ENCODE peak calls at places on chromosomes 12 and 14, in eight cellular contexts. I is CD8-positive, alpha-beta T cell; F is PC-3; H is OCI-LY7; Q is heart right ventricle; U is body of pancreas; B is cardiac muscle cell; P is uterus. M is an unnamed sample.

GRCh38 chr12:11508699-11509098 is 113.3 kb upstream of the PRB2 start:
- DNase-seq in I (no peak), P (no peak), H (no peak), U (no peak), Q (no peak), F (peak; percentile 4), B (no peak), M (no peak)

GRCh38 chr12:34389378-34390170 is 367.3 kb downstream of the ALG10 start:
- DNase-seq in B (no peak), H (no peak), P (no peak), Q (no peak), I (no peak), F (no peak), U (no peak), M (no peak)

GRCh38 chr12:40697566-40698257 is 5.5 kb downstream of the CNTN1 start:
- DNase-seq in I (no peak), U (no peak), B (no peak), P (no peak), Q (no peak), H (no peak), F (peak; percentile 42), M (no peak)

GRCh38 chr14:100424504-100425453 is 101.6 kb downstream of the SLC25A47 start:
- DNase-seq in Q (no peak), P (no peak), I (no peak), U (no peak), H (no peak), B (no peak), F (peak; percentile 63), M (no peak)

GRCh38 chr12:30996255-30996654 is 69.7 kb downstream of the TSPAN11 start:
- DNase-seq in P (no peak), Q (no peak), F (no peak), H (no peak), U (no peak), I (no peak), B (no peak), M (no peak)

GRCh38 chr14:34722723-34723545 is 8.5 kb upstream of the CFL2 start:
- DNase-seq in F (peak; percentile 77), P (peak; percentile 59), H (peak; percentile 57), Q (peak; percentile 38), I (peak; percentile 24), U (peak; percentile 47), B (peak; percentile 52), M (no peak)

GRCh38 chr14:34368115-34368970 is 93.7 kb downstream of the SPTSSA start:
- DNase-seq in Q (no peak), U (no peak), B (no peak), H (no peak), F (peak; percentile 30), I (no peak), P (no peak), M (no peak)

GRCh38 chr12:103841690-103842584 is 903 bp upstream of the NT5DC3 start:
- DNase-seq in B (no peak), I (peak; percentile 11), U (peak; percentile 45), F (peak; percentile 100), H (no peak), Q (peak; percentile 40), P (peak; percentile 58), M (no peak)

GRCh38 chr12:123410041-123410412 is 26.1 kb downstream of the KMT5A start:
- DNase-seq in P (no peak), F (peak; percentile 5), Q (no peak), U (no peak), H (no peak), B (no peak), I (no peak), M (no peak)

GRCh38 chr12:51620448-51620847 is 29.4 kb downstream of the SCN8A start:
- DNase-seq in P (no peak), U (no peak), Q (no peak), F (no peak), I (no peak), H (no peak), B (no peak), M (no peak)

GRCh38 chr12:54259194-54260011 is 20.5 kb downstream of the CBX5 start:
- DNase-seq in U (peak; percentile 78), P (peak; percentile 61), B (peak; percentile 94), F (peak; percentile 25), H (peak; percentile 92), I (peak; percentile 11), Q (peak; percentile 82), M (peak; percentile 79)

GRCh38 chr12:94593822-94594442 is 56.4 kb downstream of the TMCC3 start:
- DNase-seq in B (no peak), Q (peak; percentile 51), H (no peak), I (no peak), P (no peak), U (no peak), F (no peak), M (no peak)

GRCh38 chr12:94592080-94592479 is 58.3 kb downstream of the TMCC3 start:
- DNase-seq in Q (peak; percentile 25), P (no peak), F (peak; percentile 87), I (no peak), B (no peak), U (no peak), H (no peak), M (peak; percentile 41)

GRCh38 chr12:94595152-94595551 is 55.2 kb downstream of the TMCC3 start:
- DNase-seq in I (no peak), U (no peak), F (peak; percentile 97), B (no peak), P (no peak), H (no peak), Q (no peak), M (no peak)

GRCh38 chr12:94596596-94596995 is 53.8 kb downstream of the TMCC3 start:
- DNase-seq in H (no peak), F (peak; percentile 98), I (no peak), U (no peak), P (no peak), B (no peak), Q (no peak), M (no peak)

GRCh38 chr12:94594443-94594825 is 55.9 kb downstream of the TMCC3 start:
- DNase-seq in Q (no peak), P (no peak), H (no peak), U (no peak), I (no peak), F (peak; percentile 76), B (no peak), M (peak; percentile 61)
- H3K27ac ChIP-seq in Q (no peak overlapping the region), P (peak overlapping the region; percentile 49), H (no peak overlapping the region), U (no peak overlapping the region), I (no peak overlapping the region), F (peak overlapping the region; percentile 82), B (no peak overlapping the region), M (no peak overlapping the region)

GRCh38 chr12:26123482-26123980 is 1.3 kb downstream of the BHLHE41 start:
- DNase-seq in Q (no peak), H (no peak), B (no peak), P (no peak), U (no peak), F (peak; percentile 44), I (no peak), M (no peak)

GRCh38 chr12:26120561-26121274 is 4.1 kb downstream of the BHLHE41 start:
- DNase-seq in Q (no peak), I (no peak), H (no peak), U (no peak), B (no peak), F (peak; percentile 51), P (no peak), M (no peak)

GRCh38 chr12:26121323-26121740 is 3.5 kb downstream of the BHLHE41 start:
- DNase-seq in I (no peak), Q (no peak), H (no peak), U (no peak), P (no peak), B (no peak), F (peak; percentile 53), M (no peak)

GRCh38 chr12:26122681-26123481 is 2.0 kb downstream of the BHLHE41 start:
- DNase-seq in I (no peak), Q (peak; percentile 67), P (peak; percentile 81), B (peak; percentile 63), F (peak; percentile 74), H (no peak), U (peak; percentile 63), M (peak; percentile 86)

DNA sequence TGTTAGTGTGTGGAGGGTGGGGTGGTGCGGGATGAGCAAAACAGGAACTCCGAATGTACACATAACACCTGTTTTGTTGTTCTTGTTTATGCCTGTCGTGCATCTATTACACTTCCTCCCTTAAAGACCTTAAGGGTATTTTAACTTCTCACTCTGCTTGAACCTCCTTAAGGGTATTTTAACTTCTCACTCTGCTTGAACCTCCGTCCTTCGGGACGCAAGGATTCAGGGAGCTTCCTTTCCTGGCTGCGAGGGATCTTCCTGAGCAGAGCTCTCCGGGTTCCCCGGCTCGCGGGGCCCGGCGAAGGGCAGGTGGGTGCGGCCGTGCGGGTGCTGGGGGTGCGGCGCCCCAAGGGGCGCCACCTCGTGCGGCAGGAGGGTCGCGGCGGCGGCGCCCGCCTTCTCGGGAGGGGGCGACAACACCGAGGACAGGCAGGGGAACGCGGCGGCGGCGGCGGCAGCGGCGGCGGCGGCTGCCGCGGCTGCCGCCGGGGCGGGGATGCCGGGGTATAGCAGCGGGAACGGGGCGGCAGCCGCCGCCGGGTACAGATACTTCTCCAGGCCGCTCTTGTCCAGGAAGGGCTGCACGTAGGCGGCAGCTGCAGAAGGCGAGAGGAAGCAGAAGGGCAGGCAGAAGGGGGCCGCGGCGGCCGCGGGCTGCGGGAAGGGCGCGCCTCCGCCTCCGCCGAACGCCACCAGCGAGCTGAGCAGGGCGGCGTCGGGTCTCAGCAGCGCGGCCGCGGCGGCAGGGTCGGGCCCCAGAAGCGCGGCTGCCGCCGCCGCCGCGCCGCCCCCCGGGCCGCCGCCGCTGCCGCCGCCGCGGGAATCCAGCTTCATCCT is 2.8 kb downstream of the BHLHE41 start:
- DNase-seq in F (peak; percentile 35), U (peak; percentile 43), Q (no peak), P (no peak), H (peak; percentile 3), I (no peak), B (peak; percentile 38), M (no peak)
- TF ChIP-seq CTCF in F (no peak), U (no peak), Q (no peak), P (no peak), H (no peak), I (no peak), B (no peak), M (no peak)

GRCh38 chr14:28760431-28760996 is 6.1 kb upstream of the FOXG1 start:
- DNase-seq in H (no peak), U (no peak), F (no peak), P (no peak), B (no peak), I (no peak), Q (no peak), M (no peak)
- H3K4me3 ChIP-seq in H (no peak overlapping the region), U (no peak overlapping the region), F (no peak overlapping the region), P (no peak overlapping the region), B (no peak overlapping the region), I (no peak overlapping the region), Q (no peak overlapping the region), M (no peak overlapping the region)

GRCh38 chr12:122089080-122089479 is 10.5 kb downstream of the MLXIP start:
- DNase-seq in U (peak; percentile 11), H (no peak), I (no peak), P (no peak), Q (no peak), B (no peak), F (no peak), M (no peak)

GRCh38 chr12:122086088-122086487 is 7.5 kb downstream of the MLXIP start:
- DNase-seq in H (no peak), P (no peak), Q (no peak), F (no peak), B (no peak), I (no peak), U (no peak), M (no peak)

GRCh38 chr12:122086641-122087285 is 8.2 kb downstream of the MLXIP start:
- DNase-seq in P (no peak), H (no peak), F (no peak), B (no peak), Q (no peak), U (no peak), I (no peak), M (no peak)

GRCh38 chr12:122088181-122088810 is 9.7 kb downstream of the MLXIP start:
- DNase-seq in F (no peak), Q (no peak), P (no peak), B (no peak), H (no peak), U (peak; percentile 10), I (no peak), M (no peak)

GRCh38 chr12:122087431-122088180 is 9.1 kb downstream of the MLXIP start:
- DNase-seq in P (no peak), Q (no peak), F (no peak), H (no peak), B (no peak), U (no peak), I (no peak), M (no peak)
- H3K27ac ChIP-seq in P (peak overlapping the region; percentile 70), Q (peak overlapping the region; percentile 5), F (no peak overlapping the region), H (no peak overlapping the region), B (no peak overlapping the region), U (no peak overlapping the region), I (peak overlapping the region; percentile 4), M (peak overlapping the region; percentile 80)